ENCODE peak calls at places on chromosome 14, in six cellular contexts. B is midbrain; L is Right ventricle myocardium superior; Q is occipital lobe; J is stimulated activated CD4-positive, alpha-beta T cell treated with anti-CD3 and anti-CD28 coated beads, Interleukin-4, amount 100 ng/mL, for 1 hour; G is left colon. Z is an unnamed sample.

GRCh38 chr14:49637534-49638078 is 2.6 kb upstream of the DNAAF2 start:
- DNase-seq in B (no peak), L (no peak), J (no peak), Q (no peak), G (no peak), Z (no peak)

GRCh38 chr14:78509516-78509915 is 339.3 kb downstream of the NRXN3 start:
- DNase-seq in J (no peak), B (no peak), Q (no peak), L (no peak), G (no peak), Z (no peak)

GRCh38 chr14:79825046-79825521 is 386.2 kb downstream of the DIO2 start:
- DNase-seq in B (peak), L (no peak), J (no peak), Q (no peak), G (no peak), Z (no peak)

GRCh38 chr14:59189822-59190368 is 1.4 kb downstream of the DAAM1 start:
- DNase-seq in B (peak), Q (peak), G (peak), L (peak), J (peak), Z (peak)

GRCh38 chr14:94066089-94066676 is 14.8 kb downstream of the DDX24 start:
- DNase-seq in J (no peak), Q (no peak), B (no peak), G (peak), L (no peak), Z (no peak)

GRCh38 chr14:33062881-33063280 is 124.2 kb downstream of the NPAS3 start:
- DNase-seq in B (no peak), J (no peak), G (no peak), L (no peak), Q (no peak), Z (no peak)

GRCh38 chr14:74945261-74945851 is 10.0 kb downstream of the PGF start:
- DNase-seq in L (peak), J (no peak), B (no peak), G (no peak), Q (no peak), Z (no peak)

GRCh38 chr14:101584049-101584859 is 23.0 kb downstream of the DIO3 start:
- DNase-seq in Q (no peak), J (peak), G (no peak), B (no peak), L (peak), Z (no peak)

GRCh38 chr14:92074555-92074954 is 31.8 kb downstream of the ATXN3 start:
- DNase-seq in B (no peak), J (no peak), G (no peak), Q (no peak), L (no peak), Z (no peak)

GRCh38 chr14:66074546-66074945 is 411.6 kb upstream of the CCDC196 start:
- DNase-seq in J (no peak), B (no peak), L (no peak), G (no peak), Q (no peak), Z (no peak)

GRCh38 chr14:77183896-77184295 is 2.3 kb downstream of the TMEM63C start:
- DNase-seq in Q (no peak), G (no peak), L (no peak), B (no peak), J (no peak), Z (no peak)

GRCh38 chr14:25350802-25351201 is 300.9 kb upstream of the STXBP6 start:
- DNase-seq in Q (no peak), J (no peak), L (peak), B (no peak), G (no peak), Z (no peak)

GRCh38 chr14:38404616-38405015 is 148.7 kb upstream of the CLEC14A start:
- DNase-seq in L (no peak), J (no peak), B (no peak), G (no peak), Q (no peak), Z (no peak)

GRCh38 chr14:20707622-20708021 is 19.1 kb downstream of the ANG start:
- DNase-seq in G (no peak), B (no peak), Q (no peak), L (no peak), J (no peak), Z (no peak)

GRCh38 chr14:103386632-103387329 is 1.6 kb downstream of the MARK3 start:
- DNase-seq in Q (no peak), B (peak), G (no peak), J (no peak), L (no peak), Z (no peak)

GRCh38 chr14:35366048-35366428 is 38.5 kb downstream of the NFKBIA start:
- DNase-seq in G (no peak), J (peak), Q (no peak), B (peak), L (peak), Z (peak)

GRCh38 chr14:85576848-85577541 is 47.1 kb downstream of the FLRT2 start:
- DNase-seq in J (no peak), G (no peak), B (no peak), Q (no peak), L (no peak), Z (no peak)

GRCh38 chr14:105389534-105389933 is 8.8 kb upstream of the TEX22 start:
- DNase-seq in G (no peak), J (no peak), Q (no peak), L (peak), B (peak), Z (no peak)

GRCh38 chr14:82537831-82538230 is 1004.2 kb upstream of the SEL1L start:
- DNase-seq in L (no peak), G (no peak), B (no peak), J (no peak), Q (no peak), Z (no peak)

GRCh38 chr14:22112004-22112403 is 438.4 kb upstream of the OR4E1 start:
- DNase-seq in J (peak), B (no peak), L (no peak), Q (no peak), G (peak), Z (no peak)

GRCh38 chr14:63964063-63964462 is 111.3 kb downstream of the SYNE2 start:
- DNase-seq in L (no peak), Q (no peak), B (no peak), J (no peak), G (no peak), Z (no peak)

GRCh38 chr14:68785817-68786490 is 6.9 kb downstream of the ZFP36L1 start:
- DNase-seq in J (no peak), B (no peak), Q (no peak), L (no peak), G (peak), Z (no peak)

GRCh38 chr14:75630695-75631452 is 29.8 kb downstream of the ERG28 start:
- DNase-seq in L (no peak), G (no peak), B (no peak), Q (no peak), J (no peak), Z (no peak)

GRCh38 chr14:75402867-75403413 is 24.9 kb upstream of the JDP2 start:
- DNase-seq in Q (no peak), B (no peak), G (no peak), L (no peak), J (no peak), Z (no peak)

GRCh38 chr14:88804035-88804434 is 11.3 kb upstream of the EML5 start:
- DNase-seq in Q (no peak), J (no peak), G (no peak), B (no peak), L (no peak), Z (no peak)

GRCh38 chr14:52923902-52924575 is 26.8 kb downstream of the FERMT2 start:
- DNase-seq in J (no peak), Q (no peak), L (no peak), G (no peak), B (no peak), Z (no peak)

GRCh38 chr14:32896979-32897723 is 41.5 kb upstream of the NPAS3 start:
- DNase-seq in B (peak), G (no peak), L (no peak), J (no peak), Q (no peak), Z (no peak)

GRCh38 chr14:104421892-104422291 is 157.7 kb upstream of the C14orf180 start:
- DNase-seq in B (no peak), J (no peak), L (no peak), Q (no peak), G (no peak), Z (no peak)

GRCh38 chr14:102532204-102532658 is 22.7 kb upstream of the ANKRD9 start:
- DNase-seq in G (no peak), J (no peak), Q (no peak), L (no peak), B (no peak), Z (no peak)

GRCh38 chr14:93857500-93857899 is 69.2 kb upstream of the PRIMA1 start:
- DNase-seq in Q (no peak), J (no peak), L (no peak), B (no peak), G (no peak), Z (no peak)

GRCh38 chr14:77707355-77707723 is 484 bp downstream of the ALKBH1 start:
- DNase-seq in G (no peak), L (no peak), J (no peak), Q (peak), B (peak), Z (peak)

GRCh38 chr14:77063581-77064289 is 34.3 kb upstream of the CIPC start:
- DNase-seq in L (no peak), J (no peak), Q (peak), B (no peak), G (no peak), Z (no peak)

GRCh38 chr14:101293609-101294008 is 267.7 kb upstream of the DIO3 start:
- DNase-seq in J (no peak), G (no peak), L (no peak), Q (no peak), B (no peak), Z (no peak)

GRCh38 chr14:85573406-85573805 is 43.5 kb downstream of the FLRT2 start:
- DNase-seq in L (no peak), Q (no peak), J (no peak), G (no peak), B (no peak), Z (no peak)

GRCh38 chr14:103519043-103519836 is 3.4 kb downstream of the CKB start:
- DNase-seq in L (peak), G (peak), Q (no peak), J (no peak), B (no peak), Z (no peak)

GRCh38 chr14:67111031-67111430 is 78.2 kb upstream of the GARIN2 start:
- DNase-seq in J (no peak), B (no peak), L (no peak), Q (no peak), G (no peak), Z (no peak)

GRCh38 chr14:20546877-20547276 is 14.0 kb downstream of the RNASE9 start:
- DNase-seq in J (no peak), L (no peak), Q (no peak), B (no peak), G (no peak), Z (no peak)

GRCh38 chr14:100810861-100811461 is 15.0 kb upstream of the MEG3 start:
- DNase-seq in J (no peak), B (no peak), L (no peak), G (no peak), Q (no peak), Z (no peak)

GRCh38 chr14:58305730-58306129 is 7.4 kb downstream of the ARID4A start:
- DNase-seq in Q (no peak), G (no peak), L (no peak), J (no peak), B (no peak), Z (no peak)